ENCODE peak calls at places on chromosomes 12 and 14, in nine cellular contexts. F is IMR-90, E is left ventricle myocardium inferior, U is aorta, M is body of pancreas, I is PC-3, P is left lung, S is RWPE1, G is thoracic aorta. H is an unnamed sample.

GRCh38 chr14:69048456-69048855 is 69.4 kb upstream of the ACTN1 start:
- DNase-seq in P (no peak), E (no peak), I (peak), U (no peak), G (no peak), F (no peak), M (peak), S (no peak), H (no peak)

GRCh38 chr12:113136990-113137511 is 1.5 kb upstream of the RASAL1 start:
- DNase-seq in I (no peak), P (no peak), U (peak), S (no peak), M (no peak), E (no peak), G (no peak), F (no peak), H (no peak)

GRCh38 chr12:65630555-65630954 is 193.7 kb upstream of the HMGA2 start:
- DNase-seq in U (no peak), P (no peak), E (no peak), F (no peak), I (peak), G (no peak), M (no peak), S (no peak), H (no peak)

GRCh38 chr14:65261425-65261920 is 151.1 kb upstream of the FUT8 start:
- DNase-seq in S (no peak), I (no peak), P (no peak), E (no peak), U (no peak), M (no peak), F (peak), G (no peak), H (no peak)

GRCh38 chr12:115932073-115932472 is 345.4 kb downstream of the MED13L start:
- DNase-seq in M (no peak), I (no peak), G (no peak), U (no peak), S (no peak), P (no peak), F (no peak), E (no peak), H (no peak)

GRCh38 chr14:95524706-95525512 is 8.5 kb upstream of the SYNE3 start:
- DNase-seq in U (no peak), P (no peak), M (no peak), E (no peak), G (no peak), I (peak), S (no peak), F (peak), H (peak)

GRCh38 chr14:94601961-94602391 is 10.2 kb upstream of the SERPINA3 start:
- DNase-seq in G (peak), M (no peak), P (peak), S (peak), U (peak), E (peak), I (peak), F (peak), H (peak)

GRCh38 chr14:105418269-105419054 is 1.2 kb upstream of the MTA1 start:
- DNase-seq in G (no peak), I (no peak), M (no peak), P (no peak), F (no peak), E (no peak), U (no peak), S (no peak), H (no peak)

GRCh38 chr14:75141967-75142366 is 15.1 kb upstream of the NEK9 start:
- DNase-seq in P (no peak), I (peak), E (no peak), G (no peak), M (no peak), F (peak), U (no peak), S (no peak), H (no peak)

GRCh38 chr14:23173039-23173438 is 10.4 kb downstream of the SLC7A8 start:
- DNase-seq in S (no peak), G (no peak), I (no peak), F (no peak), E (no peak), U (no peak), M (no peak), P (no peak), H (no peak)

GRCh38 chr14:105269405-105269804 is 21.1 kb downstream of the BTBD6 start:
- DNase-seq in P (no peak), U (no peak), E (no peak), G (no peak), S (no peak), F (no peak), M (no peak), I (no peak), H (no peak)

GRCh38 chr12:112977139-112977538 is 1.2 kb upstream of the OAS2 start:
- DNase-seq in I (no peak), G (no peak), P (no peak), E (no peak), M (no peak), S (no peak), U (no peak), F (no peak), H (no peak)

GRCh38 chr14:35158951-35159653 is 36.8 kb downstream of the PRORP start:
- DNase-seq in G (no peak), M (no peak), E (no peak), I (no peak), S (no peak), F (peak), U (no peak), P (no peak), H (no peak)

GRCh38 chr12:115506822-115507629 is 770.5 kb downstream of the MED13L start:
- DNase-seq in E (no peak), F (no peak), S (peak), I (peak), U (no peak), P (no peak), M (no peak), G (no peak), H (no peak)

GRCh38 chr14:69708049-69708448 is 58.9 kb upstream of the SRSF5 start:
- DNase-seq in I (no peak), E (no peak), U (no peak), G (no peak), P (no peak), F (no peak), M (no peak), S (no peak), H (no peak)

GRCh38 chr12:124460771-124461170 is 106.6 kb downstream of the NCOR2 start:
- DNase-seq in M (no peak), F (no peak), U (no peak), I (no peak), G (no peak), E (no peak), S (no peak), P (no peak), H (no peak)

GRCh38 chr12:5377997-5378596 is 53.8 kb upstream of the NTF3 start:
- DNase-seq in F (no peak), I (peak), M (no peak), E (no peak), P (no peak), G (no peak), U (no peak), S (no peak), H (no peak)

DNA sequence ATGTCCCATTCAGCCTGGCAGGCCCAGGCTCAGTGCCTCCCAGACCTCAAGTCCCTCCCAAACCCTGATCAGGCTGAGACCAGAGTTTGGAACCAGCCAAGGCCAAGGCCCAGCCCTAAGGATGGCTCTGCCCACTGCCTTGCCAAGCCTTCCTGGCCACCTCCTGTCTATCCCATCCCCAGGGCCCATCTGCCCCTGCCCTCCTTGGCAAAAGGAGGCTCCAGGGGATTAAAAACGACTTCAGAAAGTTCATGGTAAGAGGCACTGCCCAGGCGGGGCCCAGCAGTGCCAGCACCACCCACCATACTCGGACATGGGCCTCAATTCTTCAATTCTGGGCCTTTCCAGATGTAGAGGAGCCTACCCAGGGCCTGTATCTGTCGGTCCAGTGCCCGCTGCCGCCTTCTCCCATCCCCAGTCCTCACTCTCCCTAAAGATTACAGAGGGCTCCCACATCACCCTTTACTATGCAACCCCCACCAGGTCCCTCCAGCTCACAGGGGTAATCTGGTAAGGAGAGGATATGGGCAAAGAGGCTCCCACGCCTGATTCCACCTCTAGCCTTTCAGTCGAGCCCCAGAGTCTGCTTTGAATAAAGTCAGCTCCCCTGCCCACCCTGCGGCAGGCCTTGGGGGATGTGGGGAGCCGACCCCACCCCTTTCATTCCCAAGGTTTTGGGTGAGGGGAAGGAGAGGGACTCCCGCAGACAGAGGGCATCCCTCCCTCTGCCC is 933 bp downstream of the ADCY6 start:
- DNase-seq in I (no peak), F (no peak), S (no peak), G (no peak), U (no peak), P (no peak), E (no peak), M (no peak), H (no peak)
- H3K27ac ChIP-seq in I (no peak), F (peak), S (peak), G (peak), U (peak), P (peak), E (peak), M (peak), H (peak)

GRCh38 chr14:49999216-49999761 is 106.4 kb downstream of the ARF6 start:
- DNase-seq in G (peak), U (peak), P (peak), E (peak), I (peak), S (peak), F (peak), M (peak), H (peak)
- H3K27ac ChIP-seq in G (peak), U (peak), P (peak), E (peak), I (peak), S (peak), F (peak), M (no peak), H (peak)

GRCh38 chr12:119157528-119157927 is 21.2 kb upstream of the HSPB8 start:
- DNase-seq in M (no peak), S (no peak), E (peak), F (no peak), I (no peak), P (no peak), U (peak), G (no peak), H (no peak)
- H3K27ac ChIP-seq in M (no peak), S (no peak), E (peak), F (no peak), I (no peak), P (no peak), U (peak), G (peak), H (no peak)

GRCh38 chr12:63845726-63846125 is 1.2 kb downstream of the SRGAP1 start:
- DNase-seq in M (no peak), F (peak), E (no peak), I (peak), S (peak), U (no peak), G (no peak), P (no peak), H (no peak)
- H3K27ac ChIP-seq in M (no peak), F (peak), E (no peak), I (peak), S (no peak), U (no peak), G (no peak), P (peak), H (peak)

GRCh38 chr14:100306506-100307214 is 416 bp upstream of the SLC25A29 start:
- DNase-seq in F (peak), P (peak), U (peak), M (peak), E (peak), G (peak), S (peak), I (peak), H (no peak)
- H3K27ac ChIP-seq in F (peak), P (peak), U (no peak), M (peak), E (peak), G (peak), S (peak), I (no peak), H (no peak)

DNA sequence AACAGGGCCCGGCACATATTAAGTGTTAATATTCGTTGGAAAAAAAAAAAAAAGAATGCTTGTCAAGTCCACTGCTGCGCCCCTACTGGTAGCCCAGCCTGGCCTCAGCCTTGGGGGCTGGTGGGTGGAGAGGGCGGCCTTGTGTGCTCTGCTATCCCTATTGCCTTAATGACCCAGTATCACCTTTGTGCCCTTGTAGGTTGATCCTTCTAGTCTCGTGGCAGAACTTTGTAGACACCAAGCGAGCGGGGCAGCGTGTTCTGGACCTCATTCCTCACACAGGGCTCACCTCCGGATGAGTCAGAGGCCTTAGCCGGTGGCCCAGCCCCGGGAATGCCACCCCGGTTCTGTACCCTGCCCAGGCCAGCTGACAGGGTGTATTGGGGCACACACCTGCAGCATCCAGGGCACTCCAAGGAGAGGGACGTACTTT is 1.8 kb upstream of the RCOR1 start:
- DNase-seq in P (no peak), G (no peak), F (peak), S (peak), E (no peak), U (peak), M (peak), I (peak), H (no peak)
- H3K27ac ChIP-seq in P (peak), G (peak), F (peak), S (peak), E (peak), U (no peak), M (peak), I (peak), H (peak)

DNA sequence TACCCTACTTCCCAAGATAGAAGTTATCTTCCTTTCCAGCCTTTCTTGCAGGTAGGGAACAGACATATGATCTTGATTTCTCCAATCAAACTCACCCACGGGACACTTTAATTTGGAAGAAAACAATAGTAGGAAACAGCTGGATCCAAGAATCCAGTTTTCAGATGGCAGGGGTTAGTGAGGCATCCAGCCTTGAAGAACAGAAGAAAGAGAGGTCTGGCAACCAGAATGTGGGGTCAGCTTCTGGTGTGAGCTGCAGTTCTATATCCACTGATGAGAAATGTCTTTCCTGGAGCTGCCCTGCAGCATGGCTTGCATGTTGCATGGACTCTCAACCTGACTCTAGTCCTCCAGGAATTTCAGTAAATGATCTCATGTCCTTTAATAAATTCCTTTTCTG is 83.8 kb downstream of the TTC8 start:
- DNase-seq in S (no peak), E (no peak), F (no peak), M (no peak), G (no peak), U (no peak), P (no peak), I (no peak), H (no peak)
- H3K27ac ChIP-seq in S (no peak), E (no peak), F (no peak), M (no peak), G (no peak), U (no peak), P (no peak), I (no peak), H (no peak)

GRCh38 chr12:95326855-95327254 is 109.2 kb downstream of the VEZT start:
- DNase-seq in U (no peak), F (no peak), M (no peak), P (no peak), S (no peak), E (no peak), G (no peak), I (no peak), H (no peak)
- H3K27ac ChIP-seq in U (no peak), F (no peak), M (no peak), P (no peak), S (no peak), E (no peak), G (no peak), I (no peak), H (no peak)

DNA sequence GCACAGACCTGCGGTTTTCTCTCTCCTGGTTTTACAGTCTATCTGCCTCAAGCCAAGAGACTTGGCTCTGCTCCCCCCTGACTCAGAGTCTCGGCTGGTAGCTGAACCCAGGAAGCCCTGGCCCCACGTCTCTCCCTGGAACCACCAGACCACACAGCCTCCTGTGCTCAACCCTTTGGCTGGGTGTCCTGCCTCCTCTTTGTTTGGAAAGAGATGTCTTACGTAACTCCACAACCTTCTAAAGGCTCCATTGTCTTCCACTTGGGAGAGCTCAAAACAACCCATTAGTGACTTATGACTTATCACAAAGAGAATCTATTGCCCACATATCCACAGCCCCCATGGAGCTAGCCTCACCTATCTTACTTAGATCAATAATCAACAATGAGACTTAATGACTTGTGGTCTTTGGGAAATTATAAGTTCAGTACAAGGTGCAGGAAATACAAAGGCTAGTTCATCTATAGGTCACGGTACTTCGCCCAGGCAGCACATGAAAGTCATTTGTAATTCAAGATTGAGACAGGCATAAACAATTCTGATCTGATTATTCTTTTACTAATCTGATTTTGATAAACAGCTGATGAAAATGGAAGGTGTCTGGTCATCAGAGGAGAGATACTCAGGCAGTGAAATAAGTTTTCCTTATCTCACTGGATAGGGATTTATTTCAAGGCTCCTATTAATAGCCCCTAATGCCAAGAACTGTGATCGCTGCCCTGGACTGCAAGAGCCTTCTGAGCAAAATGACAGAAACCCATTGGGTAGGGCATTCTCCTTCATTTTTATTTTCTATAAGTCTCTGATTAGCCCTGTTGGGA is 44.3 kb downstream of the SSPN start:
- DNase-seq in F (peak), M (peak), G (peak), S (peak), P (peak), E (peak), I (peak), U (peak), H (peak)
- H3K27ac ChIP-seq in F (no peak), M (no peak), G (peak), S (peak), P (no peak), E (peak), I (peak), U (no peak), H (peak)